ENCODE peak calls at places on chromosomes 6 and 20, in nine cellular contexts. U is IMR-90; C is neural crest cell; O is tibial artery; D is T-helper 9 cell; V is activated CD4-positive, CD25-positive, alpha-beta regulatory T cell; Z is ovary; W is nephron progenitor cell; G is HS-5. J is an unnamed sample.

GRCh38 chr20:2640899-2641298 is 11.5 kb upstream of the NOP56 start:
- DNase-seq in C (no peak), U (no peak), O (no peak), V (no peak), G (no peak), D (no peak), Z (no peak), W (no peak), J (no peak)

GRCh38 chr6:52081237-52081636 is 6.2 kb downstream of the PKHD1 start:
- DNase-seq in G (no peak), D (no peak), C (no peak), V (no peak), Z (no peak), W (no peak), U (no peak), O (no peak), J (no peak)

GRCh38 chr20:11753155-11753554 is 164.5 kb upstream of the BTBD3 start:
- DNase-seq in C (no peak), G (no peak), W (no peak), U (no peak), D (no peak), O (no peak), Z (no peak), V (no peak), J (no peak)

GRCh38 chr6:167096991-167097390 is 25.9 kb upstream of the CCR6 start:
- DNase-seq in W (no peak), D (no peak), G (no peak), C (no peak), V (no peak), Z (no peak), O (no peak), U (no peak), J (no peak)

GRCh38 chr6:149513915-149514314 is 29.1 kb upstream of the ZC3H12D start:
- DNase-seq in G (no peak), W (no peak), Z (no peak), U (no peak), C (no peak), O (no peak), V (no peak), D (no peak), J (no peak)

GRCh38 chr6:162976141-162976540 is 248.4 kb downstream of the PACRG start:
- DNase-seq in D (no peak), W (no peak), V (no peak), Z (no peak), C (no peak), G (no peak), U (no peak), O (no peak), J (no peak)

GRCh38 chr20:17619351-17620093 is 49.6 kb downstream of the DSTN start:
- DNase-seq in U (no peak), D (no peak), G (no peak), C (no peak), Z (peak), O (peak), W (peak), V (no peak), J (no peak)

GRCh38 chr6:158737710-158738615 is 81.2 kb downstream of the EZR start:
- DNase-seq in D (no peak), G (peak), Z (no peak), C (no peak), O (no peak), V (no peak), W (no peak), U (peak), J (no peak)

GRCh38 chr6:168196385-168196860 is 117.4 kb upstream of the FRMD1 start:
- DNase-seq in W (no peak), O (peak), U (no peak), V (no peak), G (no peak), Z (no peak), C (no peak), D (no peak), J (no peak)

GRCh38 chr6:50850223-50850751 is 31.6 kb downstream of the TFAP2B start:
- DNase-seq in U (no peak), W (peak), O (no peak), C (no peak), V (no peak), G (no peak), D (no peak), Z (no peak), J (no peak)

GRCh38 chr6:33211136-33211535 is 2.8 kb downstream of the RING1 start:
- DNase-seq in D (no peak), W (no peak), U (no peak), G (no peak), O (no peak), C (no peak), Z (no peak), V (no peak), J (no peak)

GRCh38 chr20:14189794-14190402 is 147.5 kb downstream of the FLRT3 start:
- DNase-seq in W (no peak), G (peak), O (no peak), Z (no peak), C (no peak), V (no peak), D (no peak), U (peak), J (no peak)

J was measured in nucleus accumbens.